ENCODE peak calls at places on chromosomes 2 and 18, in four cellular contexts. L is psoas muscle, E is pancreas, Q is colonic mucosa. V is an unnamed sample.

GRCh38 chr2:121052507-121052906 is 232.5 kb downstream of the TFCP2L1 start:
- DNase-seq in L (no peak), E (no peak), Q (peak; percentile 27), V (no peak)

GRCh38 chr2:232458661-232459418 is 2.9 kb downstream of the ALPI start:
- DNase-seq in L (peak; percentile 33), E (no peak), Q (no peak), V (peak; percentile 51)

GRCh38 chr2:28276807-28277206 is 115.9 kb upstream of the FOSL2 start:
- DNase-seq in L (peak; percentile 70), E (no peak), Q (no peak), V (no peak)

GRCh38 chr2:64399521-64399920 is 54.4 kb upstream of the LGALSL start:
- DNase-seq in L (no peak), E (no peak), Q (peak; percentile 16), V (no peak)

GRCh38 chr2:33372940-33373553 is 103.4 kb upstream of the RASGRP3 start:
- DNase-seq in L (no peak), E (peak; percentile 7), Q (peak; percentile 52), V (peak; percentile 60)

GRCh38 chr18:51417643-51418483 is 220.4 kb upstream of the MEX3C start:
- DNase-seq in L (no peak), E (no peak), Q (no peak), V (no peak)

GRCh38 chr2:20579866-20580265 is 71.0 kb downstream of the HS1BP3 start:
- DNase-seq in L (no peak), E (no peak), Q (no peak), V (peak; percentile 39)

GRCh38 chr2:222313816-222314215 is 15.0 kb upstream of the PAX3 start:
- DNase-seq in L (no peak), E (no peak), Q (no peak), V (no peak)

GRCh38 chr2:28895189-28895893 is 874 bp downstream of the WDR43 start:
- DNase-seq in L (peak; percentile 71), E (peak; percentile 26), Q (peak; percentile 50), V (peak; percentile 47)

GRCh38 chr18:31555971-31556747 is 35.5 kb upstream of the TTR start:
- DNase-seq in L (no peak), E (peak; percentile 29), Q (peak; percentile 56), V (peak; percentile 77)

GRCh38 chr18:61736168-61736567 is 156.6 kb downstream of the RNF152 start:
- DNase-seq in L (no peak), E (no peak), Q (no peak), V (peak; percentile 82)

GRCh38 chr18:61738488-61738887 is 154.3 kb downstream of the RNF152 start:
- DNase-seq in L (no peak), E (no peak), Q (no peak), V (peak; percentile 55)

GRCh38 chr18:61741881-61742280 is 150.9 kb downstream of the RNF152 start:
- DNase-seq in L (no peak), E (no peak), Q (no peak), V (no peak)

GRCh38 chr18:61735564-61736102 is 157.2 kb downstream of the RNF152 start:
- DNase-seq in L (no peak), E (peak; percentile 64), Q (peak; percentile 57), V (peak; percentile 98)

DNA sequence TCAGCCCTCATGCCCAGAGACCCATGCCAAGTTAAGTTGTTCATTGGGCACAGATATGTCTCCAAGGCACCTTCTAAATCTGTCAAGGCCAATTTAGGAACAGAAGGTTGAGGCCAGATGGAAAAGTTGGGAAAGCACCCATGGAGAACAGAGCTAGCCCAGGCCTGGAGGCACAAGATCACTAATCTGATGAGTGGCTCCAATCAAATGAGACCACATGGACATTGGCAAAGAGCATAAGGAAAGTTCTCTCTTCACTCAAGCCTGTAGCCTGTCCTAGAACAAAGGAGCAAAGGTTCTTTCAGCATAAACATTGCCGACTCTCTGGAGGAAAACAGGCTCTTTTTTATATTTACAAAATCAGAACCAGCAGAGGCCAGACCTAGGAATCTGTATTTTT is 154.8 kb downstream of the RNF152 start:
- DNase-seq in L (no peak), E (no peak), Q (no peak), V (peak; percentile 66)
- H3K4me1 ChIP-seq in L (no peaks in the 10 kb centered on the region), E (peaks cover 22% of the 10 kb centered on the region), Q (peaks cover 9% of the 10 kb centered on the region), V (peaks cover 18% of the 10 kb centered on the region)

GRCh38 chr2:160180172-160180571 is 19.9 kb downstream of the ITGB6 start:
- DNase-seq in L (no peak), E (no peak), Q (no peak), V (no peak)

GRCh38 chr2:160174322-160174721 is 25.8 kb downstream of the ITGB6 start:
- DNase-seq in L (no peak), E (no peak), Q (no peak), V (no peak)

GRCh38 chr2:160169401-160169918 is 30.6 kb downstream of the ITGB6 start:
- DNase-seq in L (no peak), E (no peak), Q (no peak), V (no peak)

GRCh38 chr2:160175169-160176130 is 24.6 kb downstream of the ITGB6 start:
- DNase-seq in L (no peak), E (no peak), Q (no peak), V (no peak)
- H3K27me3 ChIP-seq in L (no peaks in the 10 kb centered on the region), E (no peaks in the 10 kb centered on the region), Q (no peaks in the 10 kb centered on the region), V (no peaks in the 10 kb centered on the region)

GRCh38 chr2:10452334-10452733 is 4.2 kb upstream of the ODC1 start:
- DNase-seq in L (no peak), E (peak; percentile 62), Q (peak; percentile 87), V (peak; percentile 76)
- H3K4me1 ChIP-seq in L (peaks cover 16% of the 10 kb centered on the region), E (peaks cover 3% of the 10 kb centered on the region), Q (peaks cover 12% of the 10 kb centered on the region), V (no peaks in the 10 kb centered on the region)

DNA sequence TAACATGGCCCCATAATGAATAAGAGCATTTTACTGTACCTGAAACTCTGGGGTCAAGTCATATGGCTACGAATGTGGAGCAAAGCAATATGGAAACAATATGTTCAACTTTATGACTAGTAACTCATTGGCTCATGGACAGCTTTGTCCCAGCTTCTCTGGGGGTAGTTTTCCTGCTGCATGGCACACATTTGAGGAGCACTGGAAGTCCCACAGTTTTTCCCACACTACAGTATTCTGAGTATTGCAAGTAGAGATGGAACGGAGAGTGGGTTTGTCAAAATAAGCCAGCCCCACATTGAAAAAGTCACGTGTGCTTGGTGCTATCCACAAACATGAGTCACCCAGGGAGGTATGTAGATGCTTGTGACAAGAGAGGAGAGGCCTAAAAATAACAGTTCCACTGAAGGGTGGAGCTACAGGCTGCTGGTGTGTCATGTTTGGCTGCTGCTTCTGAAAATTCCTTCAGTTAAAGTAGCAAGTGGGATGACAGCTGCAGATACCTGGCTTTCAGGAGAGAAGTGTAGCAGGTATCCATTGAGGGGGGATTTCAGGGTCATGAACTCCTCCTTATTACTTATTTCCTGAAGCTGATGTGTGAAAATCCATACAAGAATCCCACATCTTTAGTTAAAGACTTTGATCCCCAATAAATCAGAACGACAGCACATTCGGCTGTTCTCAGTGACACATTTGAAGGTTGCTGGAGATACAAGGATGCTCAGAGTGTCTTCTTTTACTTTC is 48.3 kb upstream of the CTAGE1 start:
- DNase-seq in L (no peak), E (no peak), Q (no peak), V (peak; percentile 28)
- H3K27me3 ChIP-seq in L (no peaks in the 10 kb centered on the region), E (no peaks in the 10 kb centered on the region), Q (no peaks in the 10 kb centered on the region), V (no peaks in the 10 kb centered on the region)

GRCh38 chr2:238434846-238435751 is 8.4 kb downstream of the ASB1 start:
- DNase-seq in L (no peak), E (no peak), Q (no peak), V (no peak)
- H3K4me1 ChIP-seq in L (peaks cover 15% of the 10 kb centered on the region), E (peaks cover 8% of the 10 kb centered on the region), Q (no peaks in the 10 kb centered on the region), V (no peaks in the 10 kb centered on the region)

GRCh38 chr18:77403969-77404535 is 154.4 kb downstream of the GALR1 start:
- DNase-seq in L (no peak), E (no peak), Q (no peak), V (no peak)
- H3K27me3 ChIP-seq in L (no peaks in the 10 kb centered on the region), E (no peaks in the 10 kb centered on the region), Q (no peaks in the 10 kb centered on the region), V (peaks cover 2% of the 10 kb centered on the region)

GRCh38 chr2:168465594-168465993 is 9.5 kb downstream of the CERS6 start:
- DNase-seq in L (no peak), E (no peak), Q (no peak), V (no peak)

GRCh38 chr2:168467729-168468128 is 11.7 kb downstream of the CERS6 start:
- DNase-seq in L (no peak), E (no peak), Q (no peak), V (no peak)

GRCh38 chr2:168466190-168466737 is 10.2 kb downstream of the CERS6 start:
- DNase-seq in L (no peak), E (no peak), Q (no peak), V (no peak)

GRCh38 chr2:168468354-168468753 is 12.3 kb downstream of the CERS6 start:
- DNase-seq in L (no peak), E (no peak), Q (no peak), V (no peak)

DNA sequence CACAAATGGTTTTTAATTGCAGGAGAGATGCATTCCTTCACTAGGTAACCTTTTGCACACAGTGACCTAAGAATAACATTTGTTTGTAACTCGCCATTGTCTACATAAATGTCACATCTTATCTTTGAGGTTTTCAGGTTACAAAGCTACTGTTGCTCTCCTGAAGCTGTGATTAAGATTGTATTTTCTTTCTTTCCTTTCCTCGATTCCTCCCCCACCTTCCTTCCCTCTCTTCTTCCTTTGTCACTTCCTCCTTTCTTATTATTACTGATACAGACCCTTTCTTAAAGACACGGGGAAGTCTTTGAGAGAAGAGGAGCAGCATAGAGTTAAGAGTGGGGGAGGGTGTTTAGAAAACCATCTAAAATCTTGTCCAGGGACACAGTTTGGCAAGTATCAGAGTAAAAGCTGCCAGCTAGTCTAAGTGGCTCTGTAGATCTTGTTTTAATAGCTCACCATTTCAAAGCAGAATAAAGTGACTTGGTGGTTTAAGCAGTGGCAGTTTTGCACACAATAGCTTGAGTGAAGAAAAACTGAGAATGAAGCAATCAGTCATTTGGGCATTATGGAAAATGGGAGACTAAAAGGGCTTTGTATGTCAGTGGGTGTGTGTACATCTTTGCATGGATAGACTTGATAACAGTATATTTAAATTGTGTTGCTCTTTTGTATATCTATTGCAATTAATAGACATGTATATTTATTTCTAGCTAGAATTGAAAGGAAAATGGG is 10.9 kb downstream of the CERS6 start:
- DNase-seq in L (no peak), E (no peak), Q (no peak), V (no peak)
- H3K4me1 ChIP-seq in L (peaks cover 28% of the 10 kb centered on the region), E (peaks cover 26% of the 10 kb centered on the region), Q (peaks cover 7% of the 10 kb centered on the region), V (peaks cover 4% of the 10 kb centered on the region)

GRCh38 chr18:7116832-7117389 is 686 bp downstream of the LAMA1 start:
- DNase-seq in L (no peak), E (no peak), Q (no peak), V (no peak)
- H3K27me3 ChIP-seq in L (peaks cover 71% of the 10 kb centered on the region), E (peaks cover 3% of the 10 kb centered on the region), Q (peaks cover 42% of the 10 kb centered on the region), V (peaks cover 15% of the 10 kb centered on the region)

V was measured in small intestine.